ENCODE peak calls at places on chromosomes 3 and 15, in nine cellular contexts. W is NCI-H345; S is RWPE1; G is stimulated activated naive CD8-positive, alpha-beta T cell treated with anti-CD3 and anti-CD28 coated beads, Interleukin-15, amount 100 ng/mL, for 72 hours; D is AG09309; U is NCI-H510A; H is heart left ventricle; C is cardiac septum; F is activated T-cell treated with anti-CD3 and anti-CD28 coated beads for 48 hours. N is an unnamed sample.

GRCh38 chr3:186844908-186845307 is 2.4 kb downstream of the ADIPOQ start:
- DNase-seq in W (no peak), S (no peak), G (no peak), D (no peak), U (no peak), H (no peak), C (no peak), F (no peak), N (no peak)

GRCh38 chr3:51386159-51386851 is 1.2 kb downstream of the MANF start:
- DNase-seq in W (no peak), S (no peak), G (peak), D (no peak), U (no peak), H (no peak), C (no peak), F (no peak), N (no peak)

GRCh38 chr3:171851685-171852084 is 8.5 kb downstream of the TMEM212 start:
- DNase-seq in W (no peak), S (no peak), G (no peak), D (no peak), U (no peak), H (no peak), C (no peak), F (no peak), N (no peak)

GRCh38 chr3:177905895-177906511 is 630.2 kb upstream of the KCNMB2 start:
- DNase-seq in W (no peak), S (peak), G (no peak), D (peak), U (no peak), H (no peak), C (no peak), F (no peak), N (peak)

GRCh38 chr3:60384352-60384751 is 866.9 kb downstream of the FHIT start:
- DNase-seq in W (no peak), S (no peak), G (no peak), D (no peak), U (no peak), H (no peak), C (no peak), F (no peak), N (no peak)

GRCh38 chr3:43748179-43748578 is 57.4 kb downstream of the ABHD5 start:
- DNase-seq in W (no peak), S (peak), G (no peak), D (no peak), U (no peak), H (no peak), C (no peak), F (no peak), N (no peak)

GRCh38 chr3:4666078-4666477 is 172.9 kb downstream of the ITPR1 start:
- DNase-seq in W (no peak), S (no peak), G (no peak), D (no peak), U (no peak), H (no peak), C (no peak), F (no peak), N (no peak)

GRCh38 chr15:73691398-73691797 is 7.2 kb downstream of the CD276 start:
- DNase-seq in W (no peak), S (peak), G (no peak), D (no peak), U (no peak), H (peak), C (no peak), F (no peak), N (no peak)

GRCh38 chr3:30747771-30748281 is 141.4 kb downstream of the TGFBR2 start:
- DNase-seq in W (peak), S (peak), G (no peak), D (peak), U (no peak), H (no peak), C (no peak), F (no peak), N (peak)

GRCh38 chr15:35696767-35697231 is 150.8 kb upstream of the DPH6 start:
- DNase-seq in W (no peak), S (peak), G (no peak), D (no peak), U (no peak), H (no peak), C (no peak), F (no peak), N (peak)

N was measured in Caco-2.